ENCODE peak calls at places on chromosomes 4 and X, in ten cellular contexts. Q is mucosa of descending colon, F is AG04450, L is NCI-H1092 treated with DMSO at 0.1 percent for 48 hours, X is neural crest cell, V is EH, W is DMS153, P is GM13977, C is SW480, S is NCI-H1694 treated with DMSO at 0.1 percent for 48 hours. U is an unnamed sample.

GRCh38 chrX:140860718-140861117 is 141.7 kb upstream of the SPANXB1 start:
- DNase-seq in Q (no peak), F (no peak), L (no peak), X (no peak), V (no peak), W (no peak), P (no peak), C (no peak), S (no peak), U (no peak)

GRCh38 chrX:16459008-16459407 is 190.9 kb upstream of the S100G start:
- DNase-seq in Q (no peak), F (no peak), L (no peak), X (no peak), V (no peak), W (no peak), P (no peak), C (no peak), S (no peak), U (no peak)

GRCh38 chrX:112877771-112878173 is 37.1 kb upstream of the AMOT start:
- DNase-seq in Q (no peak), F (no peak), L (no peak), X (no peak), V (no peak), W (no peak), P (no peak), C (no peak), S (no peak), U (no peak)

GRCh38 chr4:25928956-25929336 is 14.9 kb downstream of the SMIM20 start:
- DNase-seq in Q (no peak), F (no peak), L (no peak), X (no peak), V (peak), W (no peak), P (no peak), C (no peak), S (no peak), U (no peak)

GRCh38 chrX:34778961-34779360 is 121.9 kb upstream of the TMEM47 start:
- DNase-seq in Q (no peak), F (peak), L (no peak), X (no peak), V (peak), W (no peak), P (no peak), C (no peak), S (no peak), U (no peak)

GRCh38 chr4:86387013-86387412 is 27.2 kb upstream of the MAPK10 start:
- DNase-seq in Q (no peak), F (no peak), L (peak), X (no peak), V (no peak), W (no peak), P (no peak), C (no peak), S (no peak), U (peak)

GRCh38 chr4:17448689-17449088 is 63.2 kb downstream of the QDPR start:
- DNase-seq in Q (no peak), F (peak), L (no peak), X (no peak), V (peak), W (no peak), P (no peak), C (no peak), S (no peak), U (no peak)

GRCh38 chrX:11663875-11664210 is 1.9 kb downstream of the ARHGAP6 start:
- DNase-seq in Q (no peak), F (no peak), L (no peak), X (no peak), V (no peak), W (no peak), P (no peak), C (no peak), S (no peak), U (no peak)